ENCODE peak calls at places on chromosomes 3 and 15, in four cellular contexts. E is HepG2, P is K562, O is GM12878. X is an unnamed sample.
A peak's percentile ranks its signal among the peaks of the same experiment; 100 is the strongest.

GRCh38 chr3:98952404-98952803 is 50.9 kb upstream of the DCBLD2 start:
- DNase-seq in E (no peak), P (no peak), O (no peak), X (no peak)

GRCh38 chr15:85897207-85897817 is 102.6 kb upstream of the KLHL25 start:
- DNase-seq in E (no peak), P (no peak), O (no peak), X (no peak)

GRCh38 chr3:171680690-171681416 is 129.4 kb downstream of the PLD1 start:
- DNase-seq in E (peak; percentile 49), P (no peak), O (no peak), X (no peak)

GRCh38 chr3:194072097-194072428 is 63.9 kb upstream of the HES1 start:
- DNase-seq in E (no peak), P (no peak), O (no peak), X (no peak)

GRCh38 chr3:106943071-106943470 is 434.2 kb upstream of the CCDC54 start:
- DNase-seq in E (no peak), P (no peak), O (no peak), X (no peak)

GRCh38 chr3:13069495-13069894 is 3.7 kb downstream of the IQSEC1 start:
- DNase-seq in E (no peak), P (no peak), O (peak; percentile 42), X (no peak)

GRCh38 chr15:60626669-60627068 is 147.7 kb upstream of the ICE2 start:
- DNase-seq in E (no peak), P (no peak), O (no peak), X (no peak)

GRCh38 chr3:49518016-49518415 is 36.3 kb upstream of the BSN start:
- DNase-seq in E (no peak), P (no peak), O (no peak), X (no peak)

GRCh38 chr3:180250172-180250571 is 213.4 kb upstream of the PEX5L start:
- DNase-seq in E (no peak), P (no peak), O (no peak), X (no peak)

GRCh38 chr3:9779721-9780450 is 10.1 kb upstream of the CAMK1 start:
- DNase-seq in E (no peak), P (no peak), O (peak; percentile 59), X (no peak)

GRCh38 chr3:9777695-9778023 is 7.9 kb upstream of the CAMK1 start:
- DNase-seq in E (no peak), P (no peak), O (no peak), X (no peak)

GRCh38 chr3:9779197-9779596 is 9.4 kb upstream of the CAMK1 start:
- DNase-seq in E (no peak), P (no peak), O (no peak), X (no peak)

GRCh38 chr3:9778102-9778501 is 8.4 kb upstream of the CAMK1 start:
- DNase-seq in E (no peak), P (no peak), O (no peak), X (no peak)

DNA sequence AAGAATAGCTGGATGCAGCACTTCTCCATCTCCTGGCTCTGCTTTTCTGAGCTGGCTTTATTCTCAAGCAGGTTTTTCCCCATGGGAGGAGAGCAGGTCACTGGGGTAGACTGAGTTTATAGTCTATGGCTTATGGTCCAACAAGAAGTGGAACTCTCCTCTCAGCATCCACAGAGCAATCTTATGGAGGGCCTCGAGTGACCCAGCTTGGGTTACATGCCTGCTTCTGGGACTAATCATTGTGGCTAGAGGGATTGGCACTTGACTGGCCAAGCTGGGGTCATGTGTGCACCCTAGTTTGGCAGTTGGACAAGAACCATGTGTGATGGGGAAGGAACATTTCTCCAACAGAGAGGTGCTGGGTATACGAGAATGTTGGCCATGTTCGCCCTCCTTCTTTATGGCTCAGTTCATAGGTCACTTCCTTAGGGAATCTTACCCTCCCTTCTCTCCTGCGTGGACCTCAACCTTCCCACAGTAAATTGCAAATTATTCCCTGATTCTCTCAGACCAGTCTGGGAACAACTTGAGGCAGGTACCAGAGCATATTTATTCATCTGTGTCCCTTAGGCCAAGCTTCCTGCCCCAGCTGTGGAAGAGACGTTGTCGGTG is 8.9 kb upstream of the CAMK1 start:
- DNase-seq in E (no peak), P (no peak), O (no peak), X (no peak)
- TF ChIP-seq SP1 in E (no peak), P (no peak), O (no peak), X (no peak)

GRCh38 chr15:83793069-83793468 is 139.1 kb downstream of the ADAMTSL3 start:
- DNase-seq in E (no peak), P (no peak), O (no peak), X (no peak)

DNA sequence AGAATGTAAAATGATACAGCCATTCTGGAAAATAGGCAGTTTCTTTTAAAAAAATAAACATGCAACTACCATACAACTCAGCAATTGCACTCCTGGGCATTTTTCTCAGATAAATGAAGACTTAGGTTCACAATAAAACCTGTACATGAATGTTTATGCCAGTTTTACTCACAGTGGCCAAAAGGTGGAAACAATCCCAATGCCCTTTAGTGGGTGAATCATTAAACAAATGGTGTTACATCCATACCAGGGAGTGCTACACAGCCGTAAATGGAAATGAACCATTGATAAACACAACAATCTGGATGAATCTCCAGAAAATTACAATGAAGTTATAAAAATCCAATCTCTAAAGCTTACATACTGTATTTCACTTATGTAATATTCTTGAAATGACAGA is 140.3 kb downstream of the ADAMTSL3 start:
- DNase-seq in E (no peak), P (no peak), O (no peak), X (no peak)
- TF ChIP-seq GABPA in E (no peak), P (no peak), O (no peak), X (no peak)

DNA sequence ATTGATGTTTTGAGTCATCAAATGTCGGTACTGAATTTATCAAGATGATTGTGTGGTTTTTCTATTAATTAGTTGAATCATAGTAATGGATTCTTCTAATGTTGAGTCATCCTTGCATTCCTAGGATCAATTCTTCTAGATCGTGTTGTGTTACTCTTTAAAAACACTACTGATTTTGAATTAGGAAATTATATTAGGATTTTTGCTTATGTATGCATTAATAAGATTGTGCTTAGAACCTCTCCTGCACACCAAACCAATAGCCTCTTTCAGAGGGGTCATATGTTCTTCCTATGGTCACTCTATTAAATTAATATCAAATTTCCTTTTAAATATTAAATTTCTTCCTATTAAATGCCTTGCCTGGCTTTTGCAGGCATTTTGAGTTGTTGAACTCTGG is 151.7 kb upstream of the TOPAZ1 start:
- DNase-seq in E (no peak), P (no peak), O (no peak), X (no peak)
- TF ChIP-seq SP1 in E (no peak), P (no peak), O (no peak), X (no peak)

DNA sequence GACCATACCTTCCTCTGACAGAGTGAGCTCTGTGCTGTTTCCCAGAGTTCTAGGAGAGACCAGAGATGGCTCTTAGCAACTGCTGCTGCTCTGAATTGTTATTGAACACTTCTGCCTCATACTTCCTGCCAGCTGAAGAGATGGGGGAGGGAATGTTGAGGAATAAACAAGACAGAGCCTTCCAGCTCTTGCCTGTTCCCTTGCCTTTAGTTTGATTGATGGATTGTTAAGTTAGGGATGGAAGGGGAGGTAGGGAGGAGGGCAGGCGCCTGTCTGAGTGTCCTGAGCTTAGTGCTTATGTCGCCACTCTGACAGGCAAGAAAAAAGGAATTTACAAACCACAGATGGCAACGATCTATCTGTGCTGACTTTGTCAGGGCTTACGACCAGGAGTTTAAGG is 42.8 kb downstream of the ZNF609 start:
- DNase-seq in E (no peak), P (no peak), O (no peak), X (no peak)
- TF ChIP-seq GABPA in E (no peak), P (no peak), O (no peak), X (no peak)

DNA sequence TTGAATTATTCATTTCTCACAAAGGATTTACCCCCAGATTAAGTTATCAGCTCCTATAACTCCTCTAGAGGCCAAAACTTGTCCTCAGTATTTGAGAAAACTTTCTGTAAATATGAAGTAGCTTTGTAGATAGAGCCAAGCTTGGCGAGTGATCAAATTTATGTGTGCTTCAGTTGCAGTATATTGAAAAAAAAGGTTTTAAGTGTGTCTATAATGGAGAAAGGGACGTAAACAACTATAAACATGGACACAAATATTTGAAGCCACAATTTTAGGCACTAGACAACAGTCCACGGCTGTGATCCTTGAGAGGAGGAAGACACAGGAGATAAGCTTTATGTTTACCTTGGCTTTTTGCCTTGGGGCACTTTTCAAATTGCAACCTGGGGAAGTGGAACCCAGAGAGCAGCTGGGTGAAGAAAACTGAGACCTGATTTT is 118.7 kb downstream of the THRB start:
- DNase-seq in E (no peak), P (no peak), O (no peak), X (no peak)
- TF ChIP-seq SP1 in E (no peak), P (no peak), O (no peak), X (no peak)